ENCODE peak calls at places on chromosomes 7 and 10, in four cellular contexts. Y is GM12878, W is tibial nerve, T is SK-N-SH. H is an unnamed sample.

GRCh38 chr10:24893127-24893526 is 59.3 kb downstream of the PRTFDC1 start:
- DNase-seq in Y (no peak), W (no peak), T (no peak), H (no peak)

GRCh38 chr10:70617798-70618568 is 15.4 kb upstream of the PRF1 start:
- DNase-seq in Y (no peak), W (no peak), T (no peak), H (no peak)

GRCh38 chr10:108840944-108841343 is 1082.4 kb downstream of the XPNPEP1 start:
- DNase-seq in Y (no peak), T (no peak), W (no peak), H (no peak)

GRCh38 chr10:71725998-71726672 is 6.6 kb upstream of the C10orf105 start:
- DNase-seq in W (no peak), Y (no peak), T (peak; percentile 86), H (peak; percentile 67)

GRCh38 chr7:107725138-107725740 is 18.7 kb upstream of the CBLL1 start:
- DNase-seq in T (peak; percentile 71), W (peak; percentile 73), Y (peak; percentile 12), H (peak; percentile 61)

GRCh38 chr10:29596826-29597225 is 37.9 kb downstream of the SVIL start:
- DNase-seq in W (no peak), Y (no peak), T (no peak), H (no peak)

GRCh38 chr10:86213148-86213547 is 153.4 kb downstream of the GRID1 start:
- DNase-seq in Y (no peak), T (no peak), W (no peak), H (no peak)

GRCh38 chr10:132372516-132373095 is 24.4 kb upstream of the PWWP2B start:
- DNase-seq in T (no peak), W (no peak), Y (no peak), H (no peak)

GRCh38 chr7:1124164-1124563 is 35.8 kb downstream of the ZFAND2A start:
- DNase-seq in W (peak; percentile 14), Y (no peak), T (no peak), H (no peak)

GRCh38 chr7:2239242-2239641 is 2.8 kb downstream of the MRM2 start:
- DNase-seq in W (no peak), Y (no peak), T (no peak), H (no peak)
- TF ChIP-seq EP300 in W (no peak), Y (no peak), T (no peak), H (no peak)

GRCh38 chr7:104943502-104944343 is 70.3 kb upstream of the KMT2E start:
- DNase-seq in T (peak; percentile 73), Y (peak; percentile 83), W (peak; percentile 59), H (peak; percentile 54)
- TF ChIP-seq EP300 in T (no peak), Y (peak; percentile 90), W (no peak), H (no peak)

DNA sequence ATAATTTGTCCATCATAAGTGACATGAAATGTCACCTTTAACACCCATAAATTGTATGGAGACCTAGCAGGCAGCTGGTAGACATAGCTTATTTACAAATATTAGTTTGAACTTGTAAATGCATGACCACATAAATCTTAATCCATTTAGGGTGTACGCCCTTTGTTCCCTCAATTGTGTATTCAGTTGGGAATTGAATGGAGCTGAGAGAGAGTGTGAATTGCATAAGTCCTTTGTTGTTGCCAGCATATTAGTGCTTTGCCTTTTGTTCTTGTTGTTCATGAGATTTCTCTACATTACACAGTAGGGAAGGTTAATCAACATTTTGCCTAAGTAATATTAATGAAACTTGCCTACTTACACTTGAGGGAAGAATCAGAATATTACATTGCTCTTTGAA is 276.9 kb downstream of the CACNA2D1 start:
- DNase-seq in T (no peak), Y (no peak), W (no peak), H (no peak)
- TF ChIP-seq EP300 in T (no peak), Y (no peak), W (no peak), H (no peak)

GRCh38 chr10:125348536-125348935 is 188.2 kb upstream of the CTBP2 start:
- DNase-seq in T (no peak), W (no peak), Y (no peak), H (no peak)

GRCh38 chr10:125340871-125341270 is 180.5 kb upstream of the CTBP2 start:
- DNase-seq in W (no peak), T (no peak), Y (no peak), H (no peak)

GRCh38 chr10:125343118-125343752 is 182.9 kb upstream of the CTBP2 start:
- DNase-seq in T (peak; percentile 48), Y (no peak), W (no peak), H (peak; percentile 20)

GRCh38 chr10:125341611-125342010 is 181.2 kb upstream of the CTBP2 start:
- DNase-seq in Y (no peak), W (no peak), T (no peak), H (no peak)

GRCh38 chr10:125344573-125345121 is 184.3 kb upstream of the CTBP2 start:
- DNase-seq in Y (peak; percentile 8), T (peak; percentile 21), W (no peak), H (peak; percentile 23)
- TF ChIP-seq EP300 in Y (no peak), T (no peak), W (no peak), H (no peak)